ENCODE peak calls at places on chromosomes 1 and 21, in six cellular contexts. A is astrocyte, J is fibroblast of mammary gland, Q is heart left ventricle, H is AG09309, G is psoas muscle. S is an unnamed sample.

GRCh38 chr21:39452207-39452964 is 616 bp downstream of the SH3BGR start:
- DNase-seq in A (peak), J (peak), Q (no peak), H (no peak), G (no peak), S (peak)

GRCh38 chr1:64242895-64243756 is 39.7 kb downstream of the UBE2U start:
- DNase-seq in A (no peak), J (peak), Q (no peak), H (peak), G (no peak), S (no peak)

GRCh38 chr1:53896673-53897229 is 2.8 kb downstream of the DIO1 start:
- DNase-seq in A (peak), J (peak), Q (no peak), H (peak), G (no peak), S (peak)

GRCh38 chr21:44710294-44710665 is 1.1 kb downstream of the TSPEAR start:
- DNase-seq in A (no peak), J (no peak), Q (no peak), H (no peak), G (no peak), S (no peak)

GRCh38 chr1:89897347-89898133 is 76.7 kb downstream of the LRRC8D start:
- DNase-seq in A (no peak), J (no peak), Q (no peak), H (no peak), G (no peak), S (no peak)

GRCh38 chr1:58000821-58001220 is 545.7 kb downstream of the OMA1 start:
- DNase-seq in A (no peak), J (no peak), Q (no peak), H (no peak), G (no peak), S (no peak)

GRCh38 chr1:208835781-208836180 is 591.6 kb upstream of the PLXNA2 start:
- DNase-seq in A (no peak), J (no peak), Q (no peak), H (no peak), G (no peak), S (no peak)

GRCh38 chr1:47507921-47508894 is 70.4 kb downstream of the FOXD2 start:
- DNase-seq in A (no peak), J (no peak), Q (no peak), H (no peak), G (peak), S (no peak)

GRCh38 chr21:36747114-36747814 is 48.3 kb downstream of the SIM2 start:
- DNase-seq in A (no peak), J (no peak), Q (no peak), H (no peak), G (no peak), S (no peak)

GRCh38 chr1:12439083-12439482 is 178.9 kb downstream of the DHRS3 start:
- DNase-seq in A (no peak), J (no peak), Q (no peak), H (no peak), G (no peak), S (no peak)

GRCh38 chr1:30739601-30740000 is 16.2 kb upstream of the MATN1 start:
- DNase-seq in A (no peak), J (no peak), Q (no peak), H (no peak), G (no peak), S (no peak)

GRCh38 chr1:230401096-230401495 is 25.0 kb downstream of the PGBD5 start:
- DNase-seq in A (no peak), J (no peak), Q (no peak), H (no peak), G (no peak), S (no peak)

GRCh38 chr1:229217716-229218115 is 53.2 kb upstream of the RAB4A start:
- DNase-seq in A (no peak), J (no peak), Q (no peak), H (no peak), G (no peak), S (no peak)

GRCh38 chr1:156486421-156487344 is 13.9 kb downstream of the MEF2D start:
- DNase-seq in A (no peak), J (no peak), Q (peak), H (no peak), G (no peak), S (no peak)

GRCh38 chr1:110011527-110012041 is 22.8 kb upstream of the STRIP1 start:
- DNase-seq in A (no peak), J (peak), Q (no peak), H (no peak), G (no peak), S (no peak)

DNA sequence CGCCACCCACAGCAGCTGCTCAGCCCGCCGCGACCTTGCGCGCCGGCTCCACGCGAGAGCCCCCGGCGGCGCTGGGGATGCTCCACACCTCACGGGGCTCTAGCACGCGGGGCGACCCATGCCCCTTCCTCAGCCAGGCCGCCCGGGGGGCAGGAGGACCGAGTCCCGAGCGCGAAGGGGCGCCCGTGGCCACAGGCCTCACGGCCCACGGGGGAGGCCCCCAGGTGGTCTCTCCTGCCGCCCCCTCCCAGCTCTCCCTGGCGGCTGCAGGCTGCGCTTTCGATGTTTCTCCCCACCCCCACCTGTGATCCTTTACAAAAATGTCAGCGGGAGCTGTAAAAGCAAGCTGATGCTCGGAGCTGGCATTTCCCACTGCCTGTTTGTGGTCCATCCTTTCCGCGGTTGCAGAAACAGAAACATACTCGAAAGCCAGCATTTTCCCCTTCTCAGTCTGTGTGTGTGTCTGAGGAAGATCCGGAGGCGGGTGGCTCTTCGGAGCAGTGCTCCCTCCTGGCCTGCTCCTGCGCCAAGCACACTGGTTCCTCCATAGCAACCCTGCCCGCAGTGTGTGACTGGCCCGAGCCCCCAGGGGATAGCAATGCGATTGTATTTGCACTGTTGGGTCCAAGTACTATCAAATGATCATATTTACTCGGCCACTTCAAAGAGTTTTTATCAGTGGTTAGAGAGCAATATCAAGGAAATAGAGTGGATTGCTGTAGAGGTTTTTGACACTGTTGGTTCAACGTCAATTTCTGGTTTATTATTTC is 2.1 kb downstream of the KIF26B start:
- DNase-seq in A (peak), J (peak), Q (no peak), H (no peak), G (no peak), S (no peak)
- TF ChIP-seq CTCF in A (no peak), J (no peak), Q (no peak), H (no peak), G (peak), S (no peak)

GRCh38 chr1:240093120-240093961 is 1.7 kb downstream of the FMN2 start:
- DNase-seq in A (no peak), J (no peak), Q (no peak), H (no peak), G (no peak), S (no peak)

GRCh38 chr1:240092301-240093119 is 827 bp downstream of the FMN2 start:
- DNase-seq in A (peak), J (peak), Q (no peak), H (no peak), G (no peak), S (no peak)

GRCh38 chr1:240091614-240092300 is at the start of gene FMN2:
- DNase-seq in A (peak), J (no peak), Q (no peak), H (no peak), G (no peak), S (no peak)

GRCh38 chr1:240094043-240094722 is 2.5 kb downstream of the FMN2 start:
- DNase-seq in A (no peak), J (no peak), Q (no peak), H (no peak), G (no peak), S (no peak)

DNA sequence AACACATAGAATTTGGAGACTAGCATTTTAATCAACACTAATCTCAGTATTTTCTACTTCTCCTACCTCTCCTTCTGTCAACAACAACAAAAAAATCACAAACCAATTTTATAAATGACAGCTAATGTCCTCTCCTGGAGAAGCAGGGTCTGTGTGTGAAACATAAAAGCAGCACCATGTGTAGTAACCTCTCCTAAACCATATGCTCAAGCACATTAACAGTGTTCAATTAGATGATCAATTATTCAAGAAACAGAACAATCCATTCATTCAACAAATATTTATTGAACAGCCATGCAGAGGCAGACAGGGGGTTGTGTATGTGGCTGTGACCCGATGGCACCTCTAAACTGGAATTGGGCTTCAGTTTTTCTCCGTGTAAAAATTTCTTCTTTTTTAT is 482 bp upstream of the FMN2 start:
- DNase-seq in A (no peak), J (no peak), Q (no peak), H (no peak), G (no peak), S (no peak)
- H3K4me3 ChIP-seq in A (peak), J (peak), Q (no peak), H (peak), G (peak), S (peak)

DNA sequence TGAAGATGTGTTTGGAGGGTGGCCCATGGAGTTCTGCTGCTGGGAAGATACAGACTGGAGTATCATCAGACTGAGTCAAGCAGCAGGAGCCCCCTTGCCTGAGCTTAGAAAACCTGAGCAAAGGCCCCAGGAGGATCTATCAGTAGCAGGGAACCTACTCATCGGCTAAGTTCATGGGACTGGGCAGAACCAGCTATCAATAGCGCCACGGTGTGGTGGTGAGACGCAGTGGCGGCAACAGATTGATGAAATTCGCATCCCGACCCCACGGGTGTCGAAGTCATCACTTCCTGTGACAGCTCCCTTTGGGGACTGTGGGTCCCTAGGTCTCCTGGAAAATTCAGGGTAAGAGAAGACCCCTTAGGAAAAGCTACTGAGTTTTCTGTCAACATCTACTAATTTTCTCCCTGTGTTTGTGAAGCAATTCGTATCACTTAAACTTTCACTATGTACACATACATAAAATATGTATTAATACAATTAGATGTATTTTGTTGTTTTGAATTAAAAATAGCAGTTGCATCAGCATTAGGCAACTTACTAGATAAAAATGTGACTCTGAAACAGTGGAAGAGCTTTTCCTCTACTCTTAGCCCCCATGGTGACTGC is 7.1 kb upstream of the CACNA1S start:
- DNase-seq in A (peak), J (peak), Q (no peak), H (no peak), G (no peak), S (no peak)
- TF ChIP-seq CTCF in A (peak), J (peak), Q (peak), H (peak), G (peak), S (peak)

GRCh38 chr1:175597969-175598765 is 145.2 kb downstream of the TNR start:
- DNase-seq in A (peak), J (peak), Q (no peak), H (no peak), G (no peak), S (no peak)

GRCh38 chr1:175602186-175602585 is 141.2 kb downstream of the TNR start:
- DNase-seq in A (no peak), J (no peak), Q (no peak), H (no peak), G (no peak), S (no peak)

GRCh38 chr1:175597206-175597605 is 146.2 kb downstream of the TNR start:
- DNase-seq in A (no peak), J (no peak), Q (no peak), H (no peak), G (no peak), S (no peak)

GRCh38 chr1:175600721-175601440 is 142.5 kb downstream of the TNR start:
- DNase-seq in A (no peak), J (no peak), Q (no peak), H (no peak), G (no peak), S (no peak)

GRCh38 chr1:175599212-175599681 is 144.1 kb downstream of the TNR start:
- DNase-seq in A (no peak), J (no peak), Q (no peak), H (no peak), G (no peak), S (no peak)
- H3K4me3 ChIP-seq in A (no peak), J (no peak), Q (no peak), H (no peak), G (peak), S (no peak)